ENCODE peak calls at places on chromosomes 2 and 18, in nine cellular contexts. One of them, this sample, is unnamed.
A peak's percentile ranks its signal among the peaks of the same experiment; 100 is the strongest.

GRCh38 chr2:225056330-225057073 is 14.2 kb upstream of the DOCK10 start:
- DNase-seq in HL-60: no peak
- DNase-seq in dorsolateral prefrontal cortex: no peak
- DNase-seq in T follicular helper cell: no peak
- DNase-seq in T-helper 1 cell: no peak
- DNase-seq in stimulated activated CD4-positive, alpha-beta T cell treated with anti-CD3 and anti-CD28 coated beads, TNF-alpha, amount 100 ng/mL, for 4 hours: no peak
- DNase-seq in fibroblast of gingiva: no peak
- DNase-seq in astrocyte of the spinal cord: peak; percentile 41
- DNase-seq in NCI-H1105: no peak
- DNase-seq in this sample: no peak

GRCh38 chr2:70041666-70042065 is 45.6 kb upstream of the PCBP1 start:
- DNase-seq in HL-60: no peak
- DNase-seq in dorsolateral prefrontal cortex: no peak
- DNase-seq in T follicular helper cell: no peak
- DNase-seq in T-helper 1 cell: no peak
- DNase-seq in stimulated activated CD4-positive, alpha-beta T cell treated with anti-CD3 and anti-CD28 coated beads, TNF-alpha, amount 100 ng/mL, for 4 hours: no peak
- DNase-seq in fibroblast of gingiva: no peak
- DNase-seq in astrocyte of the spinal cord: no peak
- DNase-seq in NCI-H1105: no peak
- DNase-seq in this sample: no peak

GRCh38 chr18:5456577-5457466 is 87.0 kb downstream of the EPB41L3 start:
- DNase-seq in HL-60: peak; percentile 39
- DNase-seq in dorsolateral prefrontal cortex: no peak
- DNase-seq in T follicular helper cell: no peak
- DNase-seq in T-helper 1 cell: no peak
- DNase-seq in stimulated activated CD4-positive, alpha-beta T cell treated with anti-CD3 and anti-CD28 coated beads, TNF-alpha, amount 100 ng/mL, for 4 hours: no peak
- DNase-seq in fibroblast of gingiva: peak; percentile 36
- DNase-seq in astrocyte of the spinal cord: peak; percentile 73
- DNase-seq in NCI-H1105: no peak
- DNase-seq in this sample: peak; percentile 28

GRCh38 chr18:10681581-10682367 is 155.9 kb downstream of the NAPG start:
- DNase-seq in HL-60: no peak
- DNase-seq in dorsolateral prefrontal cortex: no peak
- DNase-seq in T follicular helper cell: no peak
- DNase-seq in T-helper 1 cell: no peak
- DNase-seq in stimulated activated CD4-positive, alpha-beta T cell treated with anti-CD3 and anti-CD28 coated beads, TNF-alpha, amount 100 ng/mL, for 4 hours: no peak
- DNase-seq in fibroblast of gingiva: no peak
- DNase-seq in astrocyte of the spinal cord: peak; percentile 9
- DNase-seq in NCI-H1105: no peak
- DNase-seq in this sample: no peak

GRCh38 chr18:48203961-48204666 is 205.1 kb downstream of the ZBTB7C start:
- DNase-seq in HL-60: no peak
- DNase-seq in dorsolateral prefrontal cortex: no peak
- DNase-seq in T follicular helper cell: no peak
- DNase-seq in T-helper 1 cell: no peak
- DNase-seq in stimulated activated CD4-positive, alpha-beta T cell treated with anti-CD3 and anti-CD28 coated beads, TNF-alpha, amount 100 ng/mL, for 4 hours: no peak
- DNase-seq in fibroblast of gingiva: no peak
- DNase-seq in astrocyte of the spinal cord: no peak
- DNase-seq in NCI-H1105: no peak
- DNase-seq in this sample: no peak

GRCh38 chr2:112881217-112882000 is 29.6 kb upstream of the IL37 start:
- DNase-seq in HL-60: peak; percentile 93
- DNase-seq in dorsolateral prefrontal cortex: peak; percentile 82
- DNase-seq in T follicular helper cell: no peak
- DNase-seq in T-helper 1 cell: no peak
- DNase-seq in stimulated activated CD4-positive, alpha-beta T cell treated with anti-CD3 and anti-CD28 coated beads, TNF-alpha, amount 100 ng/mL, for 4 hours: no peak
- DNase-seq in fibroblast of gingiva: no peak
- DNase-seq in astrocyte of the spinal cord: peak; percentile 79
- DNase-seq in NCI-H1105: no peak
- DNase-seq in this sample: peak; percentile 31

GRCh38 chr18:22556271-22556990 is 138.7 kb upstream of the CTAGE1 start:
- DNase-seq in HL-60: no peak
- DNase-seq in dorsolateral prefrontal cortex: no peak
- DNase-seq in T follicular helper cell: no peak
- DNase-seq in T-helper 1 cell: no peak
- DNase-seq in stimulated activated CD4-positive, alpha-beta T cell treated with anti-CD3 and anti-CD28 coated beads, TNF-alpha, amount 100 ng/mL, for 4 hours: no peak
- DNase-seq in fibroblast of gingiva: no peak
- DNase-seq in astrocyte of the spinal cord: peak; percentile 38
- DNase-seq in NCI-H1105: peak; percentile 24
- DNase-seq in this sample: no peak

GRCh38 chr2:86044045-86044444 is 61.6 kb downstream of the POLR1A start:
- DNase-seq in HL-60: no peak
- DNase-seq in dorsolateral prefrontal cortex: no peak
- DNase-seq in T follicular helper cell: no peak
- DNase-seq in T-helper 1 cell: no peak
- DNase-seq in stimulated activated CD4-positive, alpha-beta T cell treated with anti-CD3 and anti-CD28 coated beads, TNF-alpha, amount 100 ng/mL, for 4 hours: no peak
- DNase-seq in fibroblast of gingiva: no peak
- DNase-seq in astrocyte of the spinal cord: no peak
- DNase-seq in NCI-H1105: no peak
- DNase-seq in this sample: no peak

This sample was measured in hypothalamus.